ENCODE peak calls at places on chromosome 10, in six cellular contexts. A is HCT116, F is prostate gland, Z is transverse colon, I is GM12878, R is breast epithelium. W is an unnamed sample.

GRCh38 chr10:6083523-6084475 is 5.0 kb upstream of the RBM17 start:
- DNase-seq in A (no peak), F (no peak), Z (no peak), I (no peak), R (no peak), W (no peak)

GRCh38 chr10:71726673-71727428 is 7.3 kb upstream of the C10orf105 start:
- DNase-seq in A (no peak), F (no peak), Z (peak), I (peak), R (no peak), W (peak)

GRCh38 chr10:51302316-51302715 is 228.0 kb downstream of the PRKG1 start:
- DNase-seq in A (no peak), F (no peak), Z (no peak), I (no peak), R (no peak), W (no peak)

GRCh38 chr10:118209215-118209614 is 132.9 kb downstream of the FAM204A start:
- DNase-seq in A (no peak), F (no peak), Z (no peak), I (no peak), R (no peak), W (no peak)

GRCh38 chr10:71475243-71475871 is 78.6 kb downstream of the CDH23 start:
- DNase-seq in A (no peak), F (no peak), Z (no peak), I (no peak), R (no peak), W (no peak)

GRCh38 chr10:19120381-19120908 is 71.8 kb downstream of the MALRD1 start:
- DNase-seq in A (no peak), F (no peak), Z (no peak), I (no peak), R (no peak), W (no peak)

GRCh38 chr10:125061557-125062243 is 98.7 kb downstream of the CTBP2 start:
- DNase-seq in A (no peak), F (no peak), Z (no peak), I (no peak), R (no peak), W (peak)

GRCh38 chr10:2874963-2875362 is 192.4 kb upstream of the PFKP start:
- DNase-seq in A (no peak), F (no peak), Z (no peak), I (no peak), R (no peak), W (no peak)

GRCh38 chr10:92757720-92758119 is 68.0 kb downstream of the HHEX start:
- DNase-seq in A (no peak), F (no peak), Z (no peak), I (no peak), R (no peak), W (no peak)

GRCh38 chr10:74612195-74612594 is 214.2 kb upstream of the KAT6B start:
- DNase-seq in A (no peak), F (no peak), Z (no peak), I (no peak), R (no peak), W (no peak)

GRCh38 chr10:70647086-70647485 is 25.2 kb upstream of the ADAMTS14 start:
- DNase-seq in A (no peak), F (no peak), Z (no peak), I (no peak), R (no peak), W (no peak)

GRCh38 chr10:128059266-128059850 is 66.9 kb downstream of the MKI67 start:
- DNase-seq in A (no peak), F (no peak), Z (no peak), I (no peak), R (no peak), W (no peak)

GRCh38 chr10:76397957-76398665 is 966.7 kb downstream of the LRMDA start:
- DNase-seq in A (no peak), F (peak), Z (no peak), I (no peak), R (no peak), W (no peak)

GRCh38 chr10:131647789-131648188 is 253.0 kb upstream of the PPP2R2D start:
- DNase-seq in A (no peak), F (no peak), Z (no peak), I (no peak), R (no peak), W (no peak)

GRCh38 chr10:43219848-43220247 is 47.0 kb downstream of the RASGEF1A start:
- DNase-seq in A (no peak), F (no peak), Z (no peak), I (no peak), R (no peak), W (no peak)

GRCh38 chr10:11299125-11299524 is 281.5 kb downstream of the CELF2 start:
- DNase-seq in A (no peak), F (no peak), Z (no peak), I (no peak), R (no peak), W (no peak)

GRCh38 chr10:119029613-119030420 is at the start of gene NANOS1:
- DNase-seq in A (no peak), F (no peak), Z (no peak), I (no peak), R (no peak), W (no peak)

GRCh38 chr10:133154996-133155778 is 4.8 kb upstream of the KNDC1 start:
- DNase-seq in A (no peak), F (no peak), Z (no peak), I (no peak), R (peak), W (no peak)

GRCh38 chr10:75355706-75356105 is 45.9 kb downstream of the ZNF503 start:
- DNase-seq in A (no peak), F (no peak), Z (no peak), I (no peak), R (no peak), W (no peak)

GRCh38 chr10:62050941-62051433 is 149.5 kb downstream of the ARID5B start:
- DNase-seq in A (peak), F (peak), Z (peak), I (peak), R (no peak), W (no peak)

GRCh38 chr10:67015225-67015624 is 89.4 kb downstream of the LRRTM3 start:
- DNase-seq in A (no peak), F (no peak), Z (no peak), I (no peak), R (no peak), W (no peak)

GRCh38 chr10:73186266-73186665 is 18.3 kb downstream of the FAM149B1 start:
- DNase-seq in A (no peak), F (no peak), Z (no peak), I (no peak), R (no peak), W (no peak)

GRCh38 chr10:28201666-28202400 is 101.0 kb downstream of the MPP7 start:
- DNase-seq in A (no peak), F (no peak), Z (no peak), I (no peak), R (no peak), W (no peak)

GRCh38 chr10:99977916-99978315 is 31.8 kb downstream of the DNMBP start:
- DNase-seq in A (no peak), F (no peak), Z (no peak), I (no peak), R (no peak), W (no peak)

GRCh38 chr10:119216137-119216536 is 8.8 kb downstream of the GRK5 start:
- DNase-seq in A (no peak), F (no peak), Z (no peak), I (no peak), R (no peak), W (no peak)

GRCh38 chr10:102696736-102697135 is 17.5 kb downstream of the ARL3 start:
- DNase-seq in A (no peak), F (no peak), Z (no peak), I (no peak), R (no peak), W (no peak)

GRCh38 chr10:35083242-35083641 is 6.9 kb downstream of the CUL2 start:
- DNase-seq in A (no peak), F (no peak), Z (no peak), I (no peak), R (no peak), W (no peak)

GRCh38 chr10:42988517-42989395 is 88.1 kb upstream of the RET start:
- DNase-seq in A (no peak), F (no peak), Z (no peak), I (no peak), R (peak), W (no peak)

GRCh38 chr10:70715853-70716795 is 43.8 kb downstream of the ADAMTS14 start:
- DNase-seq in A (peak), F (no peak), Z (no peak), I (peak), R (no peak), W (no peak)

GRCh38 chr10:70967591-70968588 is 79.5 kb upstream of the PCBD1 start:
- DNase-seq in A (no peak), F (no peak), Z (no peak), I (no peak), R (no peak), W (peak)

GRCh38 chr10:58531084-58531695 is 18.5 kb downstream of the BICC1 start:
- DNase-seq in A (peak), F (peak), Z (peak), I (peak), R (no peak), W (no peak)

GRCh38 chr10:129758591-129759021 is 205.5 kb downstream of the EBF3 start:
- DNase-seq in A (no peak), F (peak), Z (no peak), I (no peak), R (no peak), W (no peak)

GRCh38 chr10:78657622-78658165 is 411.1 kb upstream of the ZMIZ1 start:
- DNase-seq in A (peak), F (peak), Z (peak), I (no peak), R (peak), W (peak)

GRCh38 chr10:45452743-45453452 is 78.9 kb downstream of the ALOX5 start:
- DNase-seq in A (no peak), F (no peak), Z (no peak), I (no peak), R (no peak), W (no peak)

GRCh38 chr10:35236739-35237138 is 99.6 kb upstream of the CCNY start:
- DNase-seq in A (no peak), F (no peak), Z (no peak), I (no peak), R (no peak), W (no peak)

GRCh38 chr10:83522881-83523386 is 616.4 kb upstream of the GHITM start:
- DNase-seq in A (no peak), F (no peak), Z (no peak), I (no peak), R (no peak), W (no peak)

GRCh38 chr10:29791773-29792172 is 157.0 kb upstream of the SVIL start:
- DNase-seq in A (no peak), F (peak), Z (no peak), I (no peak), R (no peak), W (no peak)

GRCh38 chr10:93357680-93358079 is 124.5 kb downstream of the MYOF start:
- DNase-seq in A (no peak), F (no peak), Z (no peak), I (no peak), R (no peak), W (no peak)

GRCh38 chr10:6592080-6592479 is 12.0 kb upstream of the PRKCQ start:
- DNase-seq in A (no peak), F (no peak), Z (no peak), I (no peak), R (no peak), W (no peak)

GRCh38 chr10:49552277-49552676 is 13.4 kb upstream of the ERCC6 start:
- DNase-seq in A (no peak), F (no peak), Z (no peak), I (no peak), R (no peak), W (no peak)

DNA sequence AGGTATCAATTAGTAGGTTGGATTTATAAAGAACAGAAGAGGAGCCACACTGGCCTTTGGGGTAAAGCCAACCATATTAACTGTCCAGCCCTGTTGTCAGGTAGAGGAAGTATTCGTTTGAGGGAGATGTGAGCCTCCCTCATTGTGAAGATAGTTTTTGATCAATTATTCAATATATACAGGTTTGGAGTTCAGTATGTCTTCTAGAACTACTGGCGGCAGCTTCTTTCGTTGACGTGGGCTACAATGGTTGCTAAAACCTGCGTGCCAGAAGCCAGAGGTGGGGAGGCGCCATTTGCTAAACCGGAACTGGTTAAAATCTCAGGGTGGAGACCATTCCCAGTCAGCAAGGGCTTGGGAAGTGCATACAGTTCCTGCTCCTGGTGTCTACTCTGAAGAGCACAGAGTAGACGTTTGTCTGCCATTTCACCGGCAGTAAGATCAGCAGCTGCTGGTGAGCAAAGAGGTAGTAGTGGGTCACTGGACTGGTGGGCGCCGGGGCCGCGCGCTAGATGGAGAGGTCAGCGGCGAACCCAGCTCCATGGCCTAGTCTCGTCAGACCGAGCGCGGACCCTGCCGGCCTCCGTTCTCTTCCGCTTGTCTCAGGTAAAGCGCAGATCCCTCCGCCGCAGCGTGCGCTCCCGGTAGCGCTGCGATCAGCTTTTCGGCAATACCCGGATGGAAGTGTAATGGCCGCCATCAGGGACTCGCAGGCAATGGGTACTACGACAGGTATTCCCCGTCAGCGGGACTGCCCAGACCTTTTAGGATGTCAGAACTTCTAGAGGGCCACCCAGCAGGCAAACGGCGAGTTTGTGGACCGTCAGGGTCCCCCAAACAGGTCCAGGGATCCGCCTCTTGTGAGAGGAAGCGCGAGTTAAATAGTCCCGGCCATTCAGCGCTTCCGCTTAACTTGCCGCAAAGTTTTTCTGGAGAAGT is at the start of gene ZNF518A:
- DNase-seq in A (peak), F (peak), Z (peak), I (peak), R (peak), W (peak)
- TF ChIP-seq POLR2A in A (peak), F (no peak), Z (peak), I (peak), R (no peak), W (peak)

GRCh38 chr10:34031410-34031809 is 696.9 kb upstream of the NRP1 start:
- DNase-seq in A (no peak), F (peak), Z (peak), I (no peak), R (no peak), W (no peak)
- TF ChIP-seq POLR2AphosphoS5 in A (no peak), F (no peak), Z (peak), I (no peak), R (peak), W (no peak)

DNA sequence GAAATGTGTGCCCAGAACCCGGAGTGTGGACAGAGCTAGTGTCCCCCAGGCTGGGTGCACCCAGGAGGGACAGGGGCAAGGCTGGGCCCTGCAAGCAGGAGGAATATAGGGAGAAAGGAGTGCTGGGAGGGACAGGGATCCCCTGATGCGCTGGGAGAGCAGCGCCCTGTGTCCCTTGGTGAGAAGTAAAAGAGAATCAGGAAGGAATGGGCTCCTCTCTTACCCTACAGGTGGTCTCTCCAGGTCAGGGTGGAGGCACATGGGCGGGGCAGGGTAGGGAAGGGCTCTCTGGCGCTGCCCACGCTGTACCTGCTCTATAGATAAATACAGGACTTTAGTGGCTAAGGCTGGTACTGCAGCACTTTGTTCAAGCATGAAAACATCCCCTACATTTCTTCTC is 753.8 kb downstream of the GRID1 start:
- DNase-seq in A (peak), F (no peak), Z (no peak), I (no peak), R (no peak), W (no peak)
- TF ChIP-seq POLR2A in A (no peak), F (no peak), Z (no peak), I (no peak), R (no peak), W (no peak)

DNA sequence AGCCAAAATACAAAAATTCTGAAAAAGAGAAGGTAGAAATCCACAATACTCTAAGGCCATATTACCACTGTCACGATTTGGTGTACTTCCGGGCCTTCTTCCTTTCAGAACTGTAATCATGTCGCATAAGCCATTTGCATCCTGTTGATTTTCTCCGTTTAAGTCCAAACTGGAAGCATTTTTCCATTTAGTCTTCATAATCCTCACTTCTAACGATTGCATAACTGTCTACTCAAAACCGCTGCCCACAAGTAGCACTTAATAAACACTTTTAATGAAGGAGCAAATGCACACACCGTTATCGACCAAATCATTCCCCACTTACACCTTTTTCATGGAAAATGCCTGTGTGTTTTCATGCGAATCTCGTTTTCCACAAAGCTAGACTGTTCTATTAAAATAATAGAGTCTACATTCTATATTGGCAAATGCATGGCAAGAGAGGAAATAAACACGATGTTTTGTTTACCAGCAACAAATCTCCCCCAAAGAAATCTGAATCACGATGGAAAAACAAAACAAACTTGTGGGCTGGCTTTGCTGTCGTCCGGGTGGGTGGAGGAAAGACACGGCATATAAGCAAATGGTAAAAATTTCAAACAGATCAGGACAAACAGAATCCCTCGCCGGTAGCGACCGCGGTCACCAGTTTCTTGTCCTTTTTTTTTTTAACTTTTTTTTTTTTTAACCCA is 1.0 kb downstream of the ATE1 start:
- DNase-seq in A (no peak), F (no peak), Z (no peak), I (no peak), R (no peak), W (peak)
- TF ChIP-seq POLR2AphosphoS5 in A (no peak), F (peak), Z (no peak), I (no peak), R (no peak), W (no peak)

GRCh38 chr10:17229717-17229966 is 1.6 kb downstream of the VIM start:
- DNase-seq in A (no peak), F (no peak), Z (no peak), I (no peak), R (no peak), W (no peak)

GRCh38 chr10:17228081-17229015 is at the start of gene VIM:
- DNase-seq in A (peak), F (peak), Z (peak), I (peak), R (peak), W (peak)

GRCh38 chr10:17232276-17232987 is 4.4 kb downstream of the VIM start:
- DNase-seq in A (no peak), F (no peak), Z (no peak), I (peak), R (no peak), W (no peak)

GRCh38 chr10:17229016-17229716 is 1.1 kb downstream of the VIM start:
- DNase-seq in A (no peak), F (peak), Z (peak), I (no peak), R (peak), W (peak)

DNA sequence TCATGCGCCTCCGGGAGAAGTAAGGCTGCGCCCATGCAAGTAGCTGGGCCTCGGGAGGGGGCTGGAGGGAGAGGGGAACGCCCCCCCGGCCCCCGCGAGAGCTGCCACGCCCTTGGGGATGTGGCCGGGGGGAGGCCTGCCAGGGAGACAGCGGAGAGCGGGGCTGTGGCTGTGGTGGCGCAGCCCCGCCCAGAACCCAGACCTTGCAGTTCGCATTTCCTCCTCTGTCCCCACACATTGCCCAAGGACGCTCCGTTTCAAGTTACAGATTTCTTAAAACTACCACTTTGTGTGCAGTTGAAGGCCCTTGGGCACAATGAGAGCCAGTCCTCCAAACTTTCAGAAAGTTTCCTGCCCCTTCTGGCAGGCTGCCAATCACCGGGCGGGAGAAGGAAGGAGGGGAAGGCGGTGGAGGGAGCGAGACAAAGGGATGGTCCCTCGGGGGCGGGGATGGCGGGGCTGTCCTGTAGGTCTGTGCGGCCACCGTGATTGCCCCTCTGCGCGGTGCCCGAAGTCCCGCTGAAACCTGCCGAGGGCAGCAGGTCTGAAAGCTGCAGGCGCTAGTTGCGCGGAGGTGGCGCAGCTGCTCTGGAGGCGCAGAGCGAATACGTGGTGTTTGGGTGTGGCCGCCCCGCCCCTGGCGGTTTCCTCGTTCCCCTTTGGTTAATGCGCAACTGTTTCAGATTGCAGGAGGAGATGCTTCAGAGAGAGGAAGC is 2.1 kb downstream of the VIM start:
- DNase-seq in A (peak), F (peak), Z (peak), I (peak), R (peak), W (peak)
- TF ChIP-seq POLR2A in A (no peak), F (no peak), Z (peak), I (peak), R (peak), W (peak)

GRCh38 chr10:112774808-112775207 is 175.2 kb upstream of the TCF7L2 start:
- DNase-seq in A (no peak), F (no peak), Z (no peak), I (no peak), R (no peak), W (no peak)
- TF ChIP-seq POLR2AphosphoS5 in A (no peak), F (no peak), Z (no peak), I (no peak), R (no peak), W (no peak)

GRCh38 chr10:14185501-14186045 is 145.2 kb downstream of the FRMD4A start:
- DNase-seq in A (peak), F (no peak), Z (no peak), I (peak), R (no peak), W (peak)
- TF ChIP-seq POLR2A in A (peak), F (no peak), Z (peak), I (peak), R (no peak), W (peak)